ENCODE peak calls at places on chromosomes 16 and 17, in four cellular contexts. H, I, F and U are unnamed samples.

GRCh38 chr17:2789700-2790099 is 6.5 kb upstream of the RAP1GAP2 start:
- DNase-seq in H (no peak), I (no peak), F (no peak), U (no peak)

GRCh38 chr16:12586701-12587100 is 217.0 kb downstream of the CPPED1 start:
- DNase-seq in H (no peak), I (no peak), F (no peak), U (no peak)

GRCh38 chr16:58032710-58033293 is 7.2 kb downstream of the MMP15 start:
- DNase-seq in H (no peak), I (no peak), F (no peak), U (peak)

GRCh38 chr17:30234954-30235353 is 543 bp downstream of the SLC6A4 start:
- DNase-seq in H (peak), I (no peak), F (no peak), U (no peak)

GRCh38 chr17:17809527-17810373 is 27.0 kb downstream of the SREBF1 start:
- DNase-seq in H (no peak), I (peak), F (no peak), U (no peak)

GRCh38 chr16:73713301-73713700 is 583.3 kb upstream of the PSMD7 start:
- DNase-seq in H (no peak), I (no peak), F (no peak), U (no peak)

GRCh38 chr17:54935487-54935886 is 33.0 kb downstream of the COX11 start:
- DNase-seq in H (no peak), I (no peak), F (no peak), U (no peak)

GRCh38 chr17:72501404-72502110 is 380.7 kb downstream of the SOX9 start:
- DNase-seq in H (no peak), I (no peak), F (peak), U (no peak)

GRCh38 chr17:76447931-76448652 is 4.9 kb downstream of the UBE2O start:
- DNase-seq in H (no peak), I (no peak), F (no peak), U (no peak)

GRCh38 chr16:50996166-50996565 is 154.9 kb downstream of the SALL1 start:
- DNase-seq in H (no peak), I (no peak), F (no peak), U (no peak)
- TF ChIP-seq CBX5 in H (no peak), I (no peak), F (no peak), U (no peak)

GRCh38 chr17:77492446-77493237 is 351.9 kb downstream of the SEC14L1 start:
- DNase-seq in H (no peak), I (no peak), F (no peak), U (no peak)

GRCh38 chr17:77490361-77491183 is 349.8 kb downstream of the SEC14L1 start:
- DNase-seq in H (no peak), I (no peak), F (no peak), U (no peak)

GRCh38 chr17:77493901-77494663 is 353.3 kb downstream of the SEC14L1 start:
- DNase-seq in H (no peak), I (no peak), F (no peak), U (no peak)

GRCh38 chr17:77493238-77493812 is 352.6 kb downstream of the SEC14L1 start:
- DNase-seq in H (no peak), I (no peak), F (no peak), U (no peak)

DNA sequence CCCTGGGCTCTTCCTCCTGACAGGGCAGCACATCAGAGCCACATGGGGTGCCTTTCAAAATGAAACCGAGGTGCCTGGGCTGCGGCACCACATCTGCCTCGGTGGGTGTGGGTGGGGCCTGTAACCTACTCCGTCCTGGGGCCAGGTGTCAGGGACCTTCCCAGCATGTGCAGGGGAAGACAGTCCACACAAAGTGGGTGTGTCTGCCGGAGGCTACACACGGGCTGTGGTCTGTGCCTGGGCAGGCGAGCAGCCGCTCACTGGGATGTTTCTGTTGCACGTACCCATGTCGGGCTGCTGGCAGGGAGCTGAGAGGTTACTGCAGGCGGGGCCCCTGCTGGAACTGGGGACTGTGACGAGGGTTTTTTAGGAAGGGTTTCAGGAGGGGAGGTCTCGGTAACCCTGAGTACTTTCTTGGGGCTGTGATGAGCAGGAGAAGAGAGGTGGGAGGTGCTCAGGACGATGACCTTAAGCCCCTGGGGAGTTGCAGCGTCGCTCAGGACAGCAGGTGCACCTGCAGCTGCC is 351.2 kb downstream of the SEC14L1 start:
- DNase-seq in H (no peak), I (no peak), F (no peak), U (no peak)
- TF ChIP-seq CBX5 in H (no peak), I (no peak), F (no peak), U (no peak)

GRCh38 chr16:87832759-87833502 is 36.4 kb downstream of the SLC7A5 start:
- DNase-seq in H (no peak), I (no peak), F (no peak), U (no peak)
- TF ChIP-seq CBX5 in H (no peak), I (no peak), F (no peak), U (no peak)

DNA sequence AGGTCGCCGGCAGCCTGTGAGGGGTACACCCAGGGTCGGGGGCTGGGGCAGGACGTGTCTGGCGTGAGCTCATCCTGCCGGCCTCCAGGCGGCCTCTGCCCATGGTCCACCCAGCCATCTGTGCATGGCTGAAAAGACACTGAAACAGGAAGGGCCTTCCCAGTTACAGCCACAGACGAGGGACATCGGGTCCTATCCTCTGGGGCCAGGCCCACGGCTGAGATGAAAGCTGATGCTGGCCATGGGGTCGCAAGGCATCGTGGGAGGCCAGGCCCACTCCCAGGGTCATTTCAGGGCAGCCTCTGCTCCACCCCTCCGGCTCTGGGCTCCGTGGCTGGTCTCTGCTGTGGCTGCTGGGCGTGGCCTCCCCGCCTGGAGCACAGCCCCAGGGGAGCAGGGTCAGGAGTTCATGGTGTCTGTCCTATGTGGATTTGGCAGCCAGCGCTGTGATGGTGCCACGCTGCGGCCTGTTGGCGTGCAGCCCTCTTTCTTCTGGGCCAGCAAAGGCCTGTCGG is 16.6 kb upstream of the ATP6V0C start:
- DNase-seq in H (no peak), I (no peak), F (no peak), U (peak)
- TF ChIP-seq CBX5 in H (no peak), I (no peak), F (no peak), U (no peak)